ENCODE peak calls at places on chromosomes 6 and 20, in six cellular contexts. B, U, T, S, D and F are unnamed samples.

GRCh38 chr20:19806806-19807691 is 49.0 kb downstream of the RIN2 start:
- DNase-seq in T (no peak), U (no peak), B (peak), S (no peak), D (no peak), F (no peak)

GRCh38 chr20:41279546-41280225 is 37.8 kb downstream of the ZHX3 start:
- DNase-seq in S (no peak), D (no peak), B (no peak), U (no peak), T (no peak), F (no peak)

GRCh38 chr20:46121531-46121930 is 3.4 kb downstream of the CD40 start:
- DNase-seq in U (no peak), S (no peak), D (no peak), T (no peak), B (no peak), F (no peak)

GRCh38 chr6:100880149-100880900 is 804 bp downstream of the ASCC3 start:
- DNase-seq in S (no peak), D (no peak), T (no peak), B (peak), U (no peak), F (peak)

GRCh38 chr6:111711476-111711875 is 105.8 kb upstream of the TRAF3IP2 start:
- DNase-seq in U (no peak), S (no peak), D (no peak), B (no peak), T (no peak), F (no peak)

GRCh38 chr6:34246563-34247391 is 2.0 kb downstream of the SMIM29 start:
- DNase-seq in S (no peak), D (no peak), U (peak), T (no peak), B (peak), F (peak)

GRCh38 chr20:17315491-17316231 is 88.8 kb downstream of the PCSK2 start:
- DNase-seq in U (peak), D (no peak), S (no peak), T (no peak), B (peak), F (no peak)

GRCh38 chr6:149924933-149925252 is 2.0 kb upstream of the RAET1G start:
- DNase-seq in B (no peak), S (peak), U (no peak), T (no peak), D (no peak), F (peak)

GRCh38 chr6:11622156-11622555 is 84.6 kb downstream of the TMEM170B start:
- DNase-seq in U (no peak), S (no peak), B (no peak), T (no peak), D (no peak), F (no peak)

GRCh38 chr6:124226396-124226795 is 422.7 kb downstream of the NKAIN2 start:
- DNase-seq in U (no peak), S (no peak), B (no peak), D (no peak), T (no peak), F (no peak)

GRCh38 chr20:13009682-13010406 is 1.1 kb downstream of the SPTLC3 start:
- DNase-seq in T (no peak), S (no peak), D (peak), U (no peak), B (peak), F (peak)

GRCh38 chr6:106064103-106064502 is 22.0 kb upstream of the PRDM1 start:
- DNase-seq in S (no peak), T (no peak), D (no peak), B (no peak), U (no peak), F (no peak)

GRCh38 chr6:150996968-150997367 is 131.5 kb downstream of the MTHFD1L start:
- DNase-seq in D (no peak), U (no peak), S (no peak), B (no peak), T (no peak), F (no peak)

GRCh38 chr6:129105035-129105434 is 222.1 kb downstream of the LAMA2 start:
- DNase-seq in B (peak), S (no peak), U (peak), T (no peak), D (no peak), F (no peak)

DNA sequence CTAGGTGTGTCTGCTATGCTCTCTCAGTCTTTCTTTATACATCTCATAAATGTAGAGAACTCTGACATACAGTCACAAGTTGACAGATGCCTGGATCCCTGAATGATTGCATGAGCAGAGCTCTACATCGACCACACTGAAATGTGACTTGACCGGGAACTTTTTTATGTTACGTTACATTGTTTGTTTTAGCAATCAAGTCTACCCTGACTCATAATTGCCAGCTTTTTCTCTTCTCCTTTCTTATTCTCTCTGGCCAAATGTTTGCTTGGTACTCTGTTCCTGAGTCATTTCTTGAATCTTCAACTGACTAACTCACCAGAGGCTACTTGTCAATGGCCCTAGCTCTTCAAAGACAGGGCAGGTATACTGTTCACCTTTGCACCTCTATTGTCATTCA is 213.6 kb upstream of the DTNBP1 start:
- DNase-seq in B (no peak), T (no peak), D (no peak), U (no peak), S (no peak), F (no peak)
- H3K27ac ChIP-seq in B (no peak), T (no peak), D (no peak), U (no peak), S (no peak), F (no peak)

GRCh38 chr20:32554965-32555289 is 30.2 kb downstream of the NOL4L start:
- DNase-seq in B (no peak), S (no peak), D (no peak), U (no peak), T (no peak), F (no peak)
- H3K27ac ChIP-seq in B (no peak), S (no peak), D (no peak), U (no peak), T (no peak), F (no peak)

DNA sequence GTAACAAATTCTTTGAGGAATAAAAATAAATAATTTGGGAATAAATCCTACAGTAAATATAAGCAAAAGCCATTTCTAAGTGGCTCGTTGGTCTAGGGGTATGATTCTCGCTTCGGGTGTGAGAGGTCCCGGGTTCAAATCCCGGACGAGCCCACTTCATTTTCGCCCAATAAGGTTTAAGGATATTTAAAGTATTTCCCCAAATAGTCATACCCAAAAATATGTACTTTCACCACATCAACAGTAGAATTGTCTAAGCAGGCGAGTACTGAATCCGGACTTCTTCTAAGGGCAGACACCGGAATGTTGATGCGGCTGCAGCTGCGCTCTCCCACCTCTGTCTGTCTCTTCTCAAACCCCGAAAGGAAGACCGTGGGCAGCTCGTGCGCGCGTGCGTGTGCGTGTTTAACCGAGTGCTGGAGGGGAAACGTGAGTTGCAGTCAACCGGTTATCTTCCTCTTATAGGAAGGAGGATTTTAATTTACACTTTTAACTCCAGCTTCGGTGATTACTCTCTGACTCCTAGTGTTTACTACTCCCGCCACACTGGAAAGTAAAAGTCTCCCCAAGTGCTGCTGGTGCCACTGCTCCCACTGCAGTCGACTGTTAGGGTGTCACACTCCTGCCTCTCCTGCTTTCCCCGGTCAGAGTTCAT is 155.7 kb upstream of the PRSS16 start:
- DNase-seq in T (peak), B (peak), D (peak), U (peak), S (no peak), F (peak)
- H3K27ac ChIP-seq in T (peak), B (no peak), D (no peak), U (no peak), S (no peak), F (no peak)

GRCh38 chr6:21665101-21665435 is 71.5 kb downstream of the SOX4 start:
- DNase-seq in D (no peak), T (no peak), U (no peak), S (no peak), B (peak), F (no peak)

GRCh38 chr6:21666200-21666671 is 72.7 kb downstream of the SOX4 start:
- DNase-seq in B (no peak), U (peak), T (no peak), D (no peak), S (no peak), F (no peak)

GRCh38 chr6:21666788-21667681 is 73.5 kb downstream of the SOX4 start:
- DNase-seq in S (no peak), B (no peak), D (no peak), T (no peak), U (peak), F (no peak)

GRCh38 chr6:21664263-21665081 is 70.9 kb downstream of the SOX4 start:
- DNase-seq in U (peak), B (peak), S (no peak), T (no peak), D (no peak), F (no peak)

DNA sequence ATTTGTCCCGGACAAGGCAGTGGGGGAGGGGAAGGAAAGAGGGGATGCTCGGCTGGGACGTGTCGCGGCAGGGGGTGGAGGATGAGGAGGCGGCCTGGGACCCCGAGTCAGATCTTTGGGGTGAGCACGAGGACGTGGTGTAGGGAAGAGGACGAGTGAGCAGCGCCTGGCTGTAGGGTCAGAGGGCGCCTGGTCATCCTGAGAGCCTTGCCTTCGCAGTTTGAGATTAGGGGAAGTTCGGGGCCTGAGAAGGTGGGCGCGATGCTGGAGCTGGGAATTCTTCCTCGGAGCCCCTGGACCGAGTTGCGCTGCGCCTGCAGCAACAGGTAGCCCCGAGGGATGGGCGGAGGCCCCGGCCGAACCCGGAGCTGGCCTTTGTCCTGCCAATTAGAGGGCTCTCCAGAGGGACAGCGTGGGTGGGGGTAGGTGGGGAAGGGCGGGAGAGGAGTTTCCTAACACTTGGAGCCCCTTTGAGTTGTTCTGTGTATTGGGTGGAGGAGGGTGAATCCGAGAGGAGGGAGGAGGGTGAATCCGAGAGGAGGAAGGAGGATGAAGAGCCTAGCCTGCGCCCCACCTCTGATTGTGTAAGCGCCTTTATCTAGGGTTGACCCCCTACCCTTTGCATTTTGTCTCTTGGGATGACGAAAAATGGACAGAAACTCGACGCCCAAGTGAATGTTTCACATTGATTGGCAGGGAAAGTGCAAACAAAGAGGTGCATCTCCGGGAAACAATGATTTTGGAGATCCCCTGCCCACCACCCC is 72.1 kb downstream of the SOX4 start:
- DNase-seq in T (no peak), D (no peak), U (peak), S (no peak), B (no peak), F (no peak)
- H3K27ac ChIP-seq in T (no peak), D (no peak), U (peak), S (peak), B (no peak), F (no peak)

GRCh38 chr20:25055711-25056492 is 2.0 kb downstream of the ACSS1 start:
- DNase-seq in S (no peak), U (no peak), B (no peak), T (no peak), D (no peak), F (no peak)
- H3K27ac ChIP-seq in S (peak), U (no peak), B (no peak), T (no peak), D (no peak), F (no peak)